ENCODE peak calls at places on chromosomes 4 and X, in six cellular contexts. Q, U, Z, H, Y and G are unnamed samples.

GRCh38 chr4:85748654-85749053 is 273.7 kb downstream of the ARHGAP24 start:
- DNase-seq in Q (no peak), U (no peak), Z (no peak), H (no peak), Y (no peak), G (no peak)

GRCh38 chr4:13844740-13845139 is 217.2 kb upstream of the BOD1L1 start:
- DNase-seq in Q (no peak), U (no peak), Z (no peak), H (no peak), Y (no peak), G (no peak)

GRCh38 chr4:76188557-76188956 is 25.1 kb downstream of the SCARB2 start:
- DNase-seq in Q (no peak), U (no peak), Z (no peak), H (no peak), Y (no peak), G (no peak)

GRCh38 chrX:22634751-22635150 is 362.0 kb downstream of the CBLL2 start:
- DNase-seq in Q (no peak), U (no peak), Z (no peak), H (no peak), Y (no peak), G (no peak)

GRCh38 chr4:8848507-8849265 is 23.0 kb downstream of the HMX1 start:
- DNase-seq in Q (no peak), U (no peak), Z (no peak), H (no peak), Y (no peak), G (no peak)

GRCh38 chrX:97367149-97367548 is 483.4 kb downstream of the RPA4 start:
- DNase-seq in Q (no peak), U (no peak), Z (no peak), H (no peak), Y (no peak), G (no peak)

GRCh38 chr4:123114084-123114914 is 191.9 kb upstream of the NUDT6 start:
- DNase-seq in Q (no peak), U (no peak), Z (no peak), H (no peak), Y (no peak), G (no peak)

GRCh38 chrX:8879750-8880149 is 78.6 kb upstream of the FAM9A start:
- DNase-seq in Q (no peak), U (peak; percentile 16), Z (peak; percentile 7), H (no peak), Y (no peak), G (peak; percentile 21)

GRCh38 chr4:156838761-156839160 is 132.8 kb downstream of the PDGFC start:
- DNase-seq in Q (no peak), U (no peak), Z (no peak), H (no peak), Y (no peak), G (no peak)

GRCh38 chr4:13917010-13917409 is 289.5 kb upstream of the BOD1L1 start:
- DNase-seq in Q (no peak), U (no peak), Z (peak; percentile 40), H (no peak), Y (no peak), G (no peak)

GRCh38 chrX:19555236-19555635 is 39.9 kb upstream of the MAP3K15 start:
- DNase-seq in Q (no peak), U (no peak), Z (no peak), H (no peak), Y (no peak), G (no peak)

GRCh38 chrX:111151764-111152163 is 55.8 kb downstream of the PAK3 start:
- DNase-seq in Q (no peak), U (no peak), Z (no peak), H (no peak), Y (no peak), G (no peak)

GRCh38 chr4:155780773-155781172 is 22.0 kb downstream of the GUCY1B1 start:
- DNase-seq in Q (no peak), U (no peak), Z (no peak), H (no peak), Y (no peak), G (no peak)

GRCh38 chrX:114581528-114582263 is 2.2 kb upstream of the HTR2C start:
- DNase-seq in Q (no peak), U (no peak), Z (no peak), H (no peak), Y (no peak), G (no peak)

GRCh38 chrX:10043386-10043785 is 76.2 kb downstream of the CLDN34 start:
- DNase-seq in Q (no peak), U (no peak), Z (no peak), H (no peak), Y (no peak), G (no peak)